ENCODE peak calls at places on chromosome 6, in four cellular contexts. L, N, S and A are unnamed samples.

GRCh38 chr6:34062815-34063214 is 83.1 kb downstream of the GRM4 start:
- DNase-seq in L (no peak), N (no peak), S (no peak), A (no peak)

GRCh38 chr6:150079604-150080003 is 10.7 kb upstream of the ULBP3 start:
- DNase-seq in L (peak), N (peak), S (no peak), A (no peak)

GRCh38 chr6:51719297-51719696 is 368.1 kb downstream of the PKHD1 start:
- DNase-seq in L (no peak), N (no peak), S (no peak), A (no peak)

GRCh38 chr6:40350193-40350941 is 236.8 kb downstream of the LRFN2 start:
- DNase-seq in L (peak), N (no peak), S (no peak), A (no peak)

GRCh38 chr6:71420693-71421328 is 132.2 kb downstream of the OGFRL1 start:
- DNase-seq in L (peak), N (peak), S (peak), A (peak)

GRCh38 chr6:1222426-1223311 is 89.2 kb upstream of the FOXQ1 start:
- DNase-seq in L (no peak), N (no peak), S (no peak), A (no peak)

GRCh38 chr6:45900808-45901752 is 114.6 kb downstream of the CLIC5 start:
- DNase-seq in L (no peak), N (no peak), S (peak), A (no peak)

GRCh38 chr6:30942338-30943060 is 1.7 kb downstream of the MUCL3 start:
- DNase-seq in L (peak), N (no peak), S (peak), A (peak)

GRCh38 chr6:166830891-166831363 is 125.4 kb downstream of the RNASET2 start:
- DNase-seq in L (no peak), N (no peak), S (no peak), A (no peak)

GRCh38 chr6:106181664-106182418 is 95.7 kb downstream of the PRDM1 start:
- DNase-seq in L (no peak), N (no peak), S (no peak), A (no peak)

GRCh38 chr6:13413906-13414555 is 73.4 kb downstream of the GFOD1 start:
- DNase-seq in L (no peak), N (no peak), S (no peak), A (no peak)

GRCh38 chr6:17971128-17972073 is 16.0 kb downstream of the KIF13A start:
- DNase-seq in L (no peak), N (no peak), S (no peak), A (no peak)

GRCh38 chr6:145731432-145731831 is 3.9 kb downstream of the EPM2A start:
- DNase-seq in L (no peak), N (no peak), S (no peak), A (no peak)